ENCODE peak calls at places on chromosomes 4 and X, in eight cellular contexts. A is transverse colon; I is pancreas; K is substantia nigra; J is RCC 7860; O is activated CD8-positive, alpha-beta memory T cell treated with anti-CD3 and anti-CD28 coated beads, Interleukin-2, amount 50 U/mL, for 48 hours; X is MV-4-11; U is nephron progenitor cell. G is an unnamed sample.

GRCh38 chrX:3501833-3502535 is 155.5 kb upstream of the MXRA5 start:
- DNase-seq in A (no peak), I (no peak), K (no peak), J (no peak), O (no peak), X (no peak), U (peak; percentile 15), G (no peak)

GRCh38 chr4:7779194-7779768 is 160.4 kb downstream of the AFAP1 start:
- DNase-seq in A (no peak), I (no peak), K (no peak), J (no peak), O (no peak), X (no peak), U (no peak), G (no peak)

GRCh38 chr4:74932832-74933561 is at the start of gene PARM1:
- DNase-seq in A (peak; percentile 97), I (peak; percentile 96), K (peak; percentile 86), J (peak; percentile 20), O (peak; percentile 84), X (no peak), U (peak; percentile 94), G (peak; percentile 86)

GRCh38 chr4:102285831-102286230 is 59.5 kb downstream of the SLC39A8 start:
- DNase-seq in A (no peak), I (no peak), K (no peak), J (no peak), O (no peak), X (no peak), U (no peak), G (no peak)

GRCh38 chrX:103817502-103817901 is 14.6 kb downstream of the RAB9B start:
- DNase-seq in A (no peak), I (no peak), K (no peak), J (peak; percentile 27), O (no peak), X (peak; percentile 33), U (peak; percentile 25), G (peak; percentile 59)

GRCh38 chrX:47573334-47574095 is 8.7 kb upstream of the TIMP1 start:
- DNase-seq in A (peak; percentile 47), I (peak; percentile 34), K (no peak), J (no peak), O (no peak), X (no peak), U (peak; percentile 67), G (no peak)

GRCh38 chrX:96982159-96982558 is 98.5 kb downstream of the RPA4 start:
- DNase-seq in A (no peak), I (no peak), K (no peak), J (no peak), O (no peak), X (no peak), U (no peak), G (no peak)

GRCh38 chr4:74235135-74235534 is 73.1 kb upstream of the EPGN start:
- DNase-seq in A (no peak), I (no peak), K (no peak), J (no peak), O (no peak), X (peak; percentile 82), U (no peak), G (no peak)

GRCh38 chrX:120450163-120450562 is 18.9 kb downstream of the LAMP2 start:
- DNase-seq in A (no peak), I (no peak), K (no peak), J (no peak), O (no peak), X (peak; percentile 53), U (no peak), G (peak; percentile 26)

G was measured in HEK293T.